ENCODE peak calls at places on chromosomes 2 and 18, in six cellular contexts. L is HCT116, S is K562, U is HepG2, X is GM12878, A is H1. O is an unnamed sample.

GRCh38 chr18:31901063-31901462 is 41.9 kb downstream of the TRAPPC8 start:
- DNase-seq in L (no peak), S (no peak), U (no peak), X (no peak), A (no peak), O (no peak)

GRCh38 chr18:47413327-47413726 is 161.9 kb upstream of the SKOR2 start:
- DNase-seq in L (no peak), S (no peak), U (no peak), X (no peak), A (no peak), O (no peak)

GRCh38 chr2:234267534-234267933 is 217.0 kb downstream of the SPP2 start:
- DNase-seq in L (no peak), S (no peak), U (no peak), X (no peak), A (no peak), O (no peak)

GRCh38 chr18:59691996-59692395 is 5.2 kb downstream of the CCBE1 start:
- DNase-seq in L (no peak), S (no peak), U (no peak), X (no peak), A (no peak), O (no peak)

GRCh38 chr2:215900865-215901264 is 112.5 kb downstream of the MREG start:
- DNase-seq in L (no peak), S (no peak), U (no peak), X (no peak), A (no peak), O (no peak)

GRCh38 chr18:75029456-75029855 is 179.5 kb downstream of the PTGR3 start:
- DNase-seq in L (no peak), S (no peak), U (no peak), X (no peak), A (no peak), O (no peak)

GRCh38 chr2:177275041-177275440 is 10.5 kb upstream of the NFE2L2 start:
- DNase-seq in L (no peak), S (no peak), U (no peak), X (no peak), A (no peak), O (no peak)

GRCh38 chr2:37773354-37773753 is 101.9 kb upstream of the CDC42EP3 start:
- DNase-seq in L (no peak), S (no peak), U (no peak), X (no peak), A (no peak), O (no peak)

GRCh38 chr2:181268174-181268867 is 188.9 kb upstream of the ITGA4 start:
- DNase-seq in L (no peak), S (no peak), U (no peak), X (no peak), A (no peak), O (no peak)

GRCh38 chr18:7945882-7946281 is 378.8 kb downstream of the PTPRM start:
- DNase-seq in L (no peak), S (no peak), U (peak), X (no peak), A (no peak), O (peak)

DNA sequence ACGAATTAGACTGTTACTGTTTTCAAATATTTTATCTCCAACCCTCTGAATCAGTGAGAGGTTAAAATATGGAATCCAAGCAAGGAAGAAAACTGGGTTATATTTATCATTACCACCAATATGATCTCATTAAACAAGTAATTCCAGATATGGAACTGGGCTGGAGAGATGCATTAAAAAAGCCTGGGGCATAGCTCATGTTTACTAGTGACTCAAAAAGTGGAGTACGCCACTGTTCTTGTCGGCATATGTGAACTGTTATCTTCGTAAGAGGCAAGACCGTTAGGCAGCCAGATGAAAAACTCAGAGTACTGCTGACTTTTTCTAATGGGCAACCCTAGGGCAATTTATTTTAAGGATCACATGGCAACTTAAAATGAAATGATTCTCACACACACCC is 105.1 kb upstream of the TFCP2L1 start:
- DNase-seq in L (no peak), S (no peak), U (no peak), X (no peak), A (no peak), O (no peak)
- TF ChIP-seq CEBPB in L (no peak), S (no peak), U (no peak), X (no peak), A (no peak), O (no peak)

DNA sequence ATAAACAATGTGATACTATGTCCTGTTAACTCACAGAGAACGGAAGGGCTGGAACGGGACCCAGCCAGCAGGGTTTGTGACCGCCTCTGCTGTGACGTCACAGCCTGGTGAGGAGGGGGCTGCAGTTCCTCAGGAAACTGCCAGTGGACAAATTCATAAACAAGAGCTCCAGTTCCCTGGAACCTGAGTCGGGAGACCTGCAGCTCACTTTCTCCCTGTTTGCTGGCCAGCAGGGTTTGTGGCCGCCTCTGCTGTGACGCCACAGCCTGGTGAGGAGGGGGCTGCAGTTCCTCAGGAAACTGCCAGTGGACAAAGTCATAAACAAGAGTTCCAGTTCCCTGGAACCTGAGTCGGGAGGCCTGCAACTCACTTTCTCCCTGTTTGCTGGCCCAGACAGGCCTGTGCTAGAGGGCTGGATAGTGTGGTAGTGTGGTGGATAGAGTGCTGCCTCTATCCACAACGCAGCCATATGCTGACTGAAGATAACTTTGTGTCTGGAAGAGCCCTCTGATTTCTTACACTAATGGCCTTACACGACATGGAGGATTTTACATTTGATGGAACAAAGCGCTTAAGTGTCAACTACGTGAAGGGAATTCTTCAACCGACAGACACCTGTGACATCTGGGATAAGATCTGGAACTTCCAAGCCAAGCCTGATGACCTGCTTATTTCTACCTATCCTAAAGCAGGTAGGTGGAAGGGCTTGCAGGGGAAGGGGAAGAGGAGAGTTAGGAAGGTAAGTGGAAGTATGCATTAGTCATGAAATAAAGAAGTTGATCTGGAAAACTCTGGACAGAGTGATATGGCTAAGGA is at the start of gene SULT1C4:
- DNase-seq in L (no peak), S (peak), U (peak), X (no peak), A (no peak), O (no peak)
- TF ChIP-seq MAX in L (no peak), S (no peak), U (no peak), X (no peak), A (no peak), O (no peak)

DNA sequence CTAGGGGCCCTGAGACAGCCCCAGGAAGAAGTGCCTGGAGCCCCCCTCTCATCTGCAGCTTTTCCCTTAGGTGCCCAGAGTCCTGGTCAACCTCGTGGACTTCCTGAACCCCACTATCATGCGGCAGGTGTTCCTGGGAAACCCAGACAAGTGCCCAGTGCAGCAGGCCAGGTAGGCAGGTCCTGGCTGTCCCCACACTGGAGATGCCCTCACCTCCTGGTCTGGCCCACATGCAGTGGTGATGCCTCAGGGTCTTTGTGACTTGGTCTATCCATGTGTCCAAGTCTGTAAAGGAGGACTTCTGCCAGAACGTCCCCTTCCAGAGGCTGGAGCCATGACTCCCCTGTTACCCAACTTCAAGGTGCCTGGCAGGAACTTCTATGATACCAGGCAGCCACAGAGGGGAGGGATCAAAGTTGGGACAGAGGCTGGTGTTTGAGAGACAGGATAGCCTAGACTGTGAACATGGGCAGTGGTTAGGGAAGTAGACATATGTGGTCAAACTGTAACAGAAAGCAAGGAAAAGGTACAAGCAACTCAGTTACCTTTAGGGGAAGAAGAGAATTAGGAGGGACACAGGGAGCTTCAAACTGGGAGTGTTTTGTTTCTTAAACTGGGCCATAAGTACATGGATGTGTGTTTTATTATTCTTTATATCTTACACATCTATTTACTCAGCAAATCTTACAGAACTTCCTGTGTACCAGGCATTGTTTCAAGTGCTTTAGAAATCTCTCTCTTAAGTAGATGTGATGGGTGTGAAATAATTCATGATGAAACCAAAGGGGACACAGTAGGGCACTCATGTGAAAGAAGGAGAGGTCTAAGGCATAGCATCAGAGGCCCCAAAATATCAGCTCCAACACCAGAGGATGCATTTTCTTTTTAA is 107.1 kb downstream of the PLB1 start:
- DNase-seq in L (no peak), S (no peak), U (no peak), X (no peak), A (no peak), O (no peak)
- H3K27ac ChIP-seq in L (no peak), S (no peak), U (no peak), X (no peak), A (no peak), O (peak)

GRCh38 chr18:26741041-26741440 is 124.5 kb downstream of the AQP4 start:
- DNase-seq in L (no peak), S (no peak), U (no peak), X (no peak), A (no peak), O (no peak)
- TF ChIP-seq CEBPB in L (no peak), S (no peak), U (no peak), X (no peak), A (no peak), O (no peak)

GRCh38 chr2:127608061-127609011 is 37.6 kb upstream of the GPR17 start:
- DNase-seq in L (no peak), S (no peak), U (no peak), X (no peak), A (no peak), O (no peak)

GRCh38 chr2:127611076-127611925 is 34.7 kb upstream of the GPR17 start:
- DNase-seq in L (no peak), S (no peak), U (no peak), X (no peak), A (no peak), O (no peak)

GRCh38 chr2:127610561-127610960 is 35.4 kb upstream of the GPR17 start:
- DNase-seq in L (no peak), S (no peak), U (no peak), X (no peak), A (no peak), O (no peak)

GRCh38 chr2:127609031-127609751 is 36.8 kb upstream of the GPR17 start:
- DNase-seq in L (no peak), S (no peak), U (no peak), X (no peak), A (no peak), O (no peak)

GRCh38 chr2:127609818-127610217 is 36.1 kb upstream of the GPR17 start:
- DNase-seq in L (no peak), S (no peak), U (no peak), X (no peak), A (no peak), O (no peak)
- TF ChIP-seq MAX in L (no peak), S (no peak), U (no peak), X (no peak), A (no peak), O (no peak)

GRCh38 chr2:212900715-212901114 is 250.7 kb downstream of the IKZF2 start:
- DNase-seq in L (no peak), S (no peak), U (no peak), X (no peak), A (no peak), O (no peak)

GRCh38 chr2:212902421-212902820 is 249.0 kb downstream of the IKZF2 start:
- DNase-seq in L (no peak), S (no peak), U (no peak), X (no peak), A (no peak), O (no peak)

GRCh38 chr2:212903413-212903812 is 248.0 kb downstream of the IKZF2 start:
- DNase-seq in L (no peak), S (no peak), U (no peak), X (no peak), A (no peak), O (no peak)

GRCh38 chr2:212904646-212905045 is 246.8 kb downstream of the IKZF2 start:
- DNase-seq in L (no peak), S (no peak), U (no peak), X (no peak), A (no peak), O (no peak)

GRCh38 chr2:212901604-212902275 is 249.7 kb downstream of the IKZF2 start:
- DNase-seq in L (no peak), S (no peak), U (no peak), X (no peak), A (no peak), O (no peak)
- H3K27ac ChIP-seq in L (no peak), S (no peak), U (no peak), X (no peak), A (no peak), O (no peak)